ENCODE peak calls at places on chromosomes 3 and 15, in five cellular contexts. Z is ascending aorta, U is tibial artery, S is hepatocyte, O is keratinocyte. A is an unnamed sample. For H3K9me3 and H3K36me3, the result is how much of the 10 kb centered on the place peaks cover.

GRCh38 chr3:64257096-64257755 is 32.0 kb upstream of the PRICKLE2 start:
- DNase-seq in O (no peak), Z (no peak), U (peak), S (no peak), A (no peak)

GRCh38 chr3:43723121-43723734 is 32.5 kb downstream of the ABHD5 start:
- DNase-seq in Z (no peak), U (no peak), O (no peak), S (no peak), A (no peak)

GRCh38 chr3:82973810-82974209 is 1212.4 kb upstream of the GBE1 start:
- DNase-seq in S (no peak), Z (no peak), U (no peak), O (no peak), A (no peak)

GRCh38 chr3:12944849-12945248 is 103.5 kb upstream of the RPL32 start:
- DNase-seq in S (no peak), Z (no peak), O (no peak), U (no peak), A (no peak)

GRCh38 chr3:146636881-146637280 is 31.7 kb upstream of the PLSCR5 start:
- DNase-seq in S (no peak), Z (no peak), U (no peak), O (no peak), A (no peak)

GRCh38 chr3:48086736-48087470 is 70.7 kb upstream of the MAP4 start:
- DNase-seq in Z (no peak), O (no peak), S (no peak), U (no peak), A (no peak)

GRCh38 chr3:114035896-114036295 is 20.4 kb downstream of the CCDC191 start:
- DNase-seq in O (no peak), S (no peak), Z (no peak), U (no peak), A (no peak)

GRCh38 chr3:28286595-28286994 is 45.2 kb downstream of the CMC1 start:
- DNase-seq in O (no peak), S (peak), Z (no peak), U (no peak), A (no peak)

GRCh38 chr3:40310690-40311089 is 1.2 kb downstream of the EIF1B start:
- DNase-seq in Z (no peak), S (no peak), U (no peak), O (no peak), A (no peak)

GRCh38 chr15:92693922-92694331 is 38.4 kb upstream of the FAM174B start:
- DNase-seq in S (peak), Z (no peak), U (no peak), O (no peak), A (no peak)

GRCh38 chr3:48521635-48522034 is 17.7 kb upstream of the SHISA5 start:
- DNase-seq in O (no peak), U (no peak), S (no peak), Z (no peak), A (no peak)

GRCh38 chr3:181855825-181856224 is 144.1 kb downstream of the SOX2 start:
- DNase-seq in O (no peak), Z (no peak), U (no peak), S (no peak), A (no peak)

GRCh38 chr15:89670985-89671560 is 8.1 kb downstream of the PLIN1 start:
- DNase-seq in U (no peak), Z (no peak), O (no peak), S (peak), A (no peak)

GRCh38 chr15:31560643-31561042 is 234.0 kb downstream of the KLF13 start:
- DNase-seq in Z (no peak), O (no peak), S (no peak), U (no peak), A (no peak)

GRCh38 chr15:72198410-72199270 is 1.1 kb upstream of the GRAMD2A start:
- DNase-seq in O (no peak), Z (no peak), U (no peak), S (no peak), A (no peak)

GRCh38 chr3:10189557-10190374 is 25.0 kb downstream of the IRAK2 start:
- DNase-seq in S (no peak), Z (peak), O (peak), U (peak), A (peak)

GRCh38 chr3:74562528-74563190 is 51.8 kb downstream of the CNTN3 start:
- DNase-seq in O (no peak), U (no peak), S (no peak), Z (no peak), A (no peak)

GRCh38 chr3:81951106-81951505 is 189.7 kb upstream of the GBE1 start:
- DNase-seq in U (no peak), Z (no peak), O (no peak), S (no peak), A (no peak)

GRCh38 chr15:43702174-43702573 is 8.5 kb downstream of the CKMT1A start:
- DNase-seq in Z (no peak), U (no peak), O (no peak), S (no peak), A (no peak)

GRCh38 chr3:127288921-127289645 is 1.2 kb upstream of the PRR20G start:
- DNase-seq in Z (no peak), O (no peak), S (no peak), U (no peak), A (no peak)

GRCh38 chr3:64806668-64807067 is 118.9 kb upstream of the ADAMTS9 start:
- DNase-seq in Z (no peak), S (peak), O (no peak), U (no peak), A (no peak)

GRCh38 chr15:50544368-50544767 is 2.1 kb downstream of the USP50 start:
- DNase-seq in U (no peak), O (no peak), Z (no peak), S (peak), A (no peak)

GRCh38 chr3:94420941-94421340 is 358.1 kb downstream of the NSUN3 start:
- DNase-seq in Z (no peak), O (no peak), U (no peak), S (no peak), A (no peak)

GRCh38 chr3:62161306-62161705 is 212.0 kb downstream of the FEZF2 start:
- DNase-seq in U (no peak), Z (no peak), O (no peak), S (no peak), A (no peak)

GRCh38 chr3:56800373-56801150 is 1.2 kb downstream of the ARHGEF3 start:
- DNase-seq in O (no peak), Z (no peak), S (no peak), U (no peak), A (no peak)

GRCh38 chr15:101464246-101464998 is 25.1 kb downstream of the PCSK6 start:
- DNase-seq in S (no peak), U (no peak), O (no peak), Z (no peak), A (no peak)

GRCh38 chr3:109072208-109072607 is 45.7 kb downstream of the MORC1 start:
- DNase-seq in S (no peak), O (no peak), U (no peak), Z (no peak), A (no peak)

GRCh38 chr3:99843590-99844260 is 26.1 kb downstream of the CMSS1 start:
- DNase-seq in U (no peak), S (no peak), Z (no peak), O (no peak), A (no peak)

GRCh38 chr3:167716920-167717319 is 17.8 kb downstream of the PDCD10 start:
- DNase-seq in O (no peak), Z (no peak), U (no peak), S (peak), A (no peak)

GRCh38 chr15:79872358-79873017 is 24.3 kb downstream of the MTHFS start:
- DNase-seq in O (no peak), Z (peak), S (no peak), U (no peak), A (no peak)

DNA sequence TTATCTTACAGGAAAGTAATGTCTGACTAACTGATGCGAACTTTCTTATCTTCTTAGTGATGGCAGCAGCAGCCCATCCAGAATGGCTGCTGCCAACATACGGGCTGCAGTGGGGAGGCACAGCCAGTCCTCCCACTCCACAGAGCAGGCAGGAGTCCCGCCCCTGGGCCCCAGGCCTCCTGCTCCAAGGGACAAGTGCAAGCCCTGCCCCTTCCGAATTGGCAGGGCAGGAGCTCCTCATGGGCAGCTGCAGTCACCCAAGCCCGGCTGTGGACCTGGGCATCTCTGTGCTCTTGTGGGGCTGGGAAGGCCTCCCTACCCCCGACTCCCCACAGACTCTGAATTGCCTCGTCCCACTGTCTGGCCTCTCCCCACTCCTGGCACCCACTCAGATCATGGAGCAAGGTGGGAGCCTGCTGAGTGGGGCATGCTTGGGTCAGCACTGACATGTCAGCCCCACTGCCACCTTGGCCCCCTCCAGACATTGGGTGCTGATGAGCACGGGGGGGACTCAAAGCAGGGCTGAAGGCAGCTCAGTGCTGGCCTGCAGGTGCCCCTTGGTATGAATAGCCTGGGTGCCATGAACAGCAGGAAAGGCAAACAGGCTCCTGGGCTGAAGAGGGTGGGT is 618.9 kb upstream of the KCNMB2 start:
- DNase-seq in S (no peak), U (no peak), O (no peak), Z (no peak), A (no peak)
- H3K9me3 ChIP-seq in S (under half), U (under half), O (under half), Z (under half), A (under half)

GRCh38 chr3:121515862-121516261 is 29.9 kb downstream of the POLQ start:
- DNase-seq in Z (no peak), U (no peak), O (no peak), S (no peak), A (no peak)
- H3K36me3 ChIP-seq in Z (under half), U (under half), O (under half), S (under half), A (under half)

GRCh38 chr15:27774191-27774590 is 324.9 kb downstream of the OCA2 start:
- DNase-seq in U (no peak), S (no peak), O (no peak), Z (no peak), A (no peak)

GRCh38 chr15:27774638-27775037 is 324.5 kb downstream of the OCA2 start:
- DNase-seq in O (no peak), U (no peak), S (no peak), Z (no peak), A (no peak)

GRCh38 chr15:27770769-27771554 is 328.2 kb downstream of the OCA2 start:
- DNase-seq in U (no peak), S (no peak), O (no peak), Z (no peak), A (no peak)

GRCh38 chr15:27771892-27772291 is 327.2 kb downstream of the OCA2 start:
- DNase-seq in S (no peak), O (no peak), U (no peak), Z (no peak), A (no peak)

DNA sequence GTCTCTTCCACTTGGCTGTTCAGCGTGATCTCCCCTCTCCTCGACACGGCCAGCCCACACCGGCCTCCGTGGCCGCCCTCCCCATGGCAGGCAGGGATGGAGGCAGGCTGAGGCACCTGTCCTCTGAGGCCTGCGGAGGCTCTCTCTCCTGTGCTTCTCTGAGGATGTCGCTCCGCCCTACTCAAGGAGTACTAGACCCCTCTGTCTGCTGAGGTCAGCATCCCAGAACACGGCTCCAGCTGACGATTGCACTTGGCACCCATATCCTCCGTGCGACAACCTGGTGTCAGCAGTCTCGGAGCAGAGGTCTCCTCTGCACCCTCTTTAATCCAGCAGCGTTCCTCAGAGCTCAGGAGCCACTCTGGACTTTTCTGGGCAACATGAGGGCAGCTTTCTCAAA is 322.6 kb downstream of the OCA2 start:
- DNase-seq in O (no peak), S (no peak), U (no peak), Z (no peak), A (no peak)
- H3K9me3 ChIP-seq in O (under half), S (under half), U (under half), Z (under half), A (under half)

DNA sequence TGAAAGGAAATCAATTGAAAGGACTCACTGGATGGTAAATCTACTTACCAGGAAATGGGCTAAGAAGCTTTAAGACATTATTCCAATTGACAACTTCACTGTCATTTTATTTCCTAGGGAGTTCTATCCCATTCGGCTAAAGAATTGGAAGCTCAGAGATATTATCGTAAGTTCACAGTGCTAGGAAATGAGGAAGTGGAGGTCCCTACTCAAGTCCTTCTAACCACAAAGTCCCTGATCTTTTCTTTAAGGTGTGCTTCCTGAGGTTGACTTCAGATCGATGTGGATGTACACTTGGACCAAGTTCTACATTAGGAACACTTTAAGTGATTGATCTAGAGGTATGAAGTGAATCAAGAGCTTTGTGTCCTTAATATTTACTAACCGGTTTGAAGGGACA is 63.6 kb downstream of the MDFIC2 start:
- DNase-seq in S (no peak), O (no peak), Z (no peak), U (no peak), A (no peak)
- H3K36me3 ChIP-seq in S (under half), O (under half), Z (under half), U (under half), A (under half)

GRCh38 chr15:26631894-26632293 is 141.0 kb downstream of the GABRB3 start:
- DNase-seq in Z (no peak), O (no peak), S (no peak), U (no peak), A (no peak)
- H3K9me3 ChIP-seq in Z (under half), O (under half), S (under half), U (under half), A (under half)

GRCh38 chr15:66839511-66840112 is 137.6 kb downstream of the SMAD6 start:
- DNase-seq in Z (no peak), S (no peak), O (no peak), U (no peak), A (no peak)

GRCh38 chr15:66836476-66837030 is 134.5 kb downstream of the SMAD6 start:
- DNase-seq in U (no peak), Z (no peak), S (no peak), O (no peak), A (no peak)

GRCh38 chr15:66838671-66839239 is 136.7 kb downstream of the SMAD6 start:
- DNase-seq in O (no peak), S (peak), Z (no peak), U (no peak), A (no peak)

GRCh38 chr15:66840615-66841014 is 138.6 kb downstream of the SMAD6 start:
- DNase-seq in S (no peak), O (no peak), U (peak), Z (no peak), A (no peak)

DNA sequence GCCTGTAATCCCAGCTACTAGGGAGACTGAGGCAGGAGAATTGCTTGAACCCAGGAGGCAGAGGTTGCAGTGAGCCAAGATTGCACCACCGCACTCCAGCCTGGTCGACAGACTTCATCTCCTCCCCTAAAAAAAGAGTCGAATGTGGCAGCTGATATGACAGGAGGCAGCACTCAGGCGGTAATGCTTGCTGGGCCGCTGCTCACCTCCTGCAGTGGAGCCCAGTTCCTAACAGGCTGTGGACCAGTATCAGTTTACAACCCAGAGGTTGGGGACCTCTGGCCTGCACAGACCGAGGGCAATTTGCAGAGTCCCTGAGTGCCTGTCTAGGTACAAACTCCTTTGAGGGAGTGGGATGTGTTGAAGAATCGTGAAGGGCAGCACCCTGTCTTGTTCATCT is 136.2 kb downstream of the SMAD6 start:
- DNase-seq in S (no peak), O (no peak), Z (no peak), U (no peak), A (no peak)
- H3K36me3 ChIP-seq in S (under half), O (under half), Z (under half), U (under half), A (under half)

DNA sequence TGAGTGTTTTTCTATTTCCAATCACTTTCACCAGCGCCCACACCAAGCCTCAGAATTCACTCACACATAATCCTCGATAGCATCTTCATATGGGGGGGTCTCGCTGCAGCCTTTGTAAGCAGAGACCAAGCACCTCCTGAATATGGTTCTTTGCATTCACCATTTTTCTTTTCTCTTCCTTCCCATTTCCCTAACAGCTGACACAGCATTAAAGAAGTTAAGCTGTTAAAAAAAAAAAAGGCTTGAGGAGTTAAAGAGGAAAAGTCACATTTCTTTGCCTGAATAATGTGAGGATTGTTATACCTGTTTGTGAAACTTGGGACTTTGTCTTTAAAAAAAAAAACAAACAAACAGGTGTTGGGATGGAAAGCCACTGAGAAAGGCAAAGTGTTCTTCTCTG is 41.6 kb downstream of the RFTN1 start:
- DNase-seq in U (no peak), S (no peak), Z (no peak), O (no peak), A (no peak)
- H3K9me3 ChIP-seq in U (under half), S (under half), Z (under half), O (under half), A (under half)

DNA sequence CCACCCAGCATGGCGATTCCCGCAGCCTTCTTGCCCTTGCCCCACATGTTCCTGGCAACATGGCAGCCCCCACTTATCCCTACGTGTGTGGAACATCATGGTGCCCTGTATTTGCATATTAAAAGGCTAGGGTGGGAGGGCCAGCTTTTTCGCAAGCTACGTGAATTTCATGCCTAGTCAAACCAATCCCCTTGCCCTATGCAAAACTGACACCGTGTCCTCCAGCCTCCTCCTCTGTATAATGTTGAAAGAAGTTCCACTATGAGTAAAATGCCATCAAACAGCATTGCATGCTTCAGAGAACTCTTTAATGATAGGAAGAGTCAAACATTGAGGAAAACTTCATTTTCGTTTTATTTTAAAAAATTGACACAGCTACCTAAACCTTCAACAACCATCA is 170.9 kb downstream of the IL1RAP start:
- DNase-seq in Z (no peak), S (no peak), U (no peak), O (no peak), A (no peak)
- H3K36me3 ChIP-seq in Z (under half), S (under half), U (under half), O (under half), A (under half)

DNA sequence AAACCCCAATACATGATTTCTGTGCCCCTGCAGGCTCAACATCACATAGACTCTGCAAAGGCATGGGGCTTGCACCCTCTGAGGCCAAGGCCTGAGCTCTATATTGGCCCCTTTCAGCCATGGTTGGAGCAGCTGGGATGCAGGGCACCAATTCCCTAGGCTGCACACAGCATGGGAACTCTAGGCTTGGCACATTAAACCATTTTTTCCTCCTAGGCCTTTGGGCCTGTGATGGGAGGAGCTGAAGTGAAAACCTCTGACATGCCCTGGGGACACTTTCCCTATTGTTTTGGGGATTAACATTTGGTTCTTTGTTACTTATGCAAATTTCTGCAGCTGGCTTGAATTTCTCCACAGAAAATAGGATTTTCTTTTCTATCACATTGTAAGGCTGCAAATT is 1629.5 kb downstream of the OTOL1 start:
- DNase-seq in O (no peak), U (no peak), Z (no peak), S (no peak), A (no peak)
- H3K9me3 ChIP-seq in O (under half), U (under half), Z (under half), S (under half), A (under half)

DNA sequence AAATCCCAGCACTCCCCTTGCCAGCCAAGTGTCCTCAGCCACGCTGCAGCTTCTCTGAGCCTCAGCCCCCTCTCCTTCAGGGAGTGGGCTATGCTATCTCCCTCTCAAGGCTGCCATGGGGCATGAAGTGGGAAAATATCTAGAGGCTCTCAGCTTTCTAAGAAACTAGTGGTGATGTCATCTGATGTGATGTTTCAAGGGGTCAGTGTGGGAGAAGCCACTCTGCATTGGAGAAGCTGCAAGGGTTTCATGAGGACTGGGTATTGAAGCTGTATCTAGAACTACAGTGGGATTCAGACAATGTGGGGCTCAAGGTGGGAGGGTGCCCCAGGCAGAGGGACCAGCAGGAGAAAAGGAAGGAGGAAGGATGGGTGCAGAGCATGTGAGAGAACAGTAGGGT is 210.2 kb downstream of the TLE3 start:
- DNase-seq in U (no peak), O (no peak), Z (no peak), S (no peak), A (no peak)
- H3K36me3 ChIP-seq in U (under half), O (under half), Z (under half), S (under half), A (under half)